ENCODE peak calls at places on chromosomes 13 and 19, in nine cellular contexts. One of them, this sample, is unnamed.

GRCh38 chr13:39554371-39554770 is 48.6 kb downstream of the LHFPL6 start:
- DNase-seq in gastrocnemius medialis: no peak
- DNase-seq in astrocyte of the spinal cord: no peak
- DNase-seq in mucosa of descending colon: no peak
- DNase-seq in mesothelial cell of epicardium: no peak
- DNase-seq in right atrium auricular region: no peak
- DNase-seq in epithelial cell of esophagus: no peak
- DNase-seq in kidney: no peak
- DNase-seq in astrocyte: no peak
- DNase-seq in this sample: no peak

GRCh38 chr19:6211632-6212402 is 68.0 kb downstream of the MLLT1 start:
- DNase-seq in gastrocnemius medialis: no peak
- DNase-seq in astrocyte of the spinal cord: no peak
- DNase-seq in mucosa of descending colon: peak
- DNase-seq in mesothelial cell of epicardium: no peak
- DNase-seq in right atrium auricular region: no peak
- DNase-seq in epithelial cell of esophagus: no peak
- DNase-seq in kidney: peak
- DNase-seq in astrocyte: no peak
- DNase-seq in this sample: no peak

GRCh38 chr13:98761126-98761978 is 8.9 kb upstream of the SLC15A1 start:
- DNase-seq in gastrocnemius medialis: no peak
- DNase-seq in astrocyte of the spinal cord: peak
- DNase-seq in mucosa of descending colon: no peak
- DNase-seq in mesothelial cell of epicardium: no peak
- DNase-seq in right atrium auricular region: no peak
- DNase-seq in epithelial cell of esophagus: peak
- DNase-seq in kidney: no peak
- DNase-seq in astrocyte: peak
- DNase-seq in this sample: no peak

GRCh38 chr19:3804429-3804828 is 18.2 kb upstream of the MATK start:
- DNase-seq in gastrocnemius medialis: no peak
- DNase-seq in astrocyte of the spinal cord: no peak
- DNase-seq in mucosa of descending colon: no peak
- DNase-seq in mesothelial cell of epicardium: no peak
- DNase-seq in right atrium auricular region: no peak
- DNase-seq in epithelial cell of esophagus: no peak
- DNase-seq in kidney: no peak
- DNase-seq in astrocyte: no peak
- DNase-seq in this sample: no peak

GRCh38 chr19:850221-850978 is 1.7 kb upstream of the ELANE start:
- DNase-seq in gastrocnemius medialis: peak
- DNase-seq in astrocyte of the spinal cord: peak
- DNase-seq in mucosa of descending colon: peak
- DNase-seq in mesothelial cell of epicardium: no peak
- DNase-seq in right atrium auricular region: peak
- DNase-seq in epithelial cell of esophagus: peak
- DNase-seq in kidney: peak
- DNase-seq in astrocyte: peak
- DNase-seq in this sample: peak

GRCh38 chr19:989381-990081 is 5.4 kb downstream of the WDR18 start:
- DNase-seq in gastrocnemius medialis: no peak
- DNase-seq in astrocyte of the spinal cord: no peak
- DNase-seq in mucosa of descending colon: no peak
- DNase-seq in mesothelial cell of epicardium: peak
- DNase-seq in right atrium auricular region: no peak
- DNase-seq in epithelial cell of esophagus: no peak
- DNase-seq in kidney: no peak
- DNase-seq in astrocyte: no peak
- DNase-seq in this sample: no peak

GRCh38 chr13:30607908-30608307 is 9.8 kb upstream of the USPL1 start:
- DNase-seq in gastrocnemius medialis: peak
- DNase-seq in astrocyte of the spinal cord: no peak
- DNase-seq in mucosa of descending colon: no peak
- DNase-seq in mesothelial cell of epicardium: no peak
- DNase-seq in right atrium auricular region: no peak
- DNase-seq in epithelial cell of esophagus: peak
- DNase-seq in kidney: no peak
- DNase-seq in astrocyte: no peak
- DNase-seq in this sample: no peak

GRCh38 chr13:81540777-81541176 is 1199.9 kb upstream of the SPRY2 start:
- DNase-seq in gastrocnemius medialis: no peak
- DNase-seq in astrocyte of the spinal cord: peak
- DNase-seq in mucosa of descending colon: no peak
- DNase-seq in mesothelial cell of epicardium: no peak
- DNase-seq in right atrium auricular region: no peak
- DNase-seq in epithelial cell of esophagus: peak
- DNase-seq in kidney: no peak
- DNase-seq in astrocyte: no peak
- DNase-seq in this sample: no peak

GRCh38 chr19:44603201-44603945 is 10.0 kb upstream of the IGSF23 start:
- DNase-seq in gastrocnemius medialis: no peak
- DNase-seq in astrocyte of the spinal cord: peak
- DNase-seq in mucosa of descending colon: no peak
- DNase-seq in mesothelial cell of epicardium: no peak
- DNase-seq in right atrium auricular region: no peak
- DNase-seq in epithelial cell of esophagus: peak
- DNase-seq in kidney: no peak
- DNase-seq in astrocyte: peak
- DNase-seq in this sample: no peak

GRCh38 chr13:97254809-97255208 is 32.7 kb downstream of the MBNL2 start:
- DNase-seq in gastrocnemius medialis: no peak
- DNase-seq in astrocyte of the spinal cord: peak
- DNase-seq in mucosa of descending colon: no peak
- DNase-seq in mesothelial cell of epicardium: no peak
- DNase-seq in right atrium auricular region: no peak
- DNase-seq in epithelial cell of esophagus: peak
- DNase-seq in kidney: no peak
- DNase-seq in astrocyte: peak
- DNase-seq in this sample: no peak

GRCh38 chr19:19379527-19379926 is 25.9 kb upstream of the GATAD2A start:
- DNase-seq in gastrocnemius medialis: no peak
- DNase-seq in astrocyte of the spinal cord: no peak
- DNase-seq in mucosa of descending colon: no peak
- DNase-seq in mesothelial cell of epicardium: no peak
- DNase-seq in right atrium auricular region: no peak
- DNase-seq in epithelial cell of esophagus: no peak
- DNase-seq in kidney: no peak
- DNase-seq in astrocyte: no peak
- DNase-seq in this sample: no peak

GRCh38 chr19:19384486-19384885 is 21.0 kb upstream of the GATAD2A start:
- DNase-seq in gastrocnemius medialis: no peak
- DNase-seq in astrocyte of the spinal cord: no peak
- DNase-seq in mucosa of descending colon: no peak
- DNase-seq in mesothelial cell of epicardium: no peak
- DNase-seq in right atrium auricular region: no peak
- DNase-seq in epithelial cell of esophagus: no peak
- DNase-seq in kidney: peak
- DNase-seq in astrocyte: no peak
- DNase-seq in this sample: no peak

GRCh38 chr19:19381007-19381926 is 24.2 kb upstream of the GATAD2A start:
- DNase-seq in gastrocnemius medialis: no peak
- DNase-seq in astrocyte of the spinal cord: no peak
- DNase-seq in mucosa of descending colon: no peak
- DNase-seq in mesothelial cell of epicardium: no peak
- DNase-seq in right atrium auricular region: no peak
- DNase-seq in epithelial cell of esophagus: no peak
- DNase-seq in kidney: peak
- DNase-seq in astrocyte: no peak
- DNase-seq in this sample: no peak

GRCh38 chr19:19385131-19385899 is 20.2 kb upstream of the GATAD2A start:
- DNase-seq in gastrocnemius medialis: peak
- DNase-seq in astrocyte of the spinal cord: peak
- DNase-seq in mucosa of descending colon: peak
- DNase-seq in mesothelial cell of epicardium: peak
- DNase-seq in right atrium auricular region: peak
- DNase-seq in epithelial cell of esophagus: peak
- DNase-seq in kidney: peak
- DNase-seq in astrocyte: peak
- DNase-seq in this sample: peak

GRCh38 chr19:19382118-19382517 is 23.4 kb upstream of the GATAD2A start:
- DNase-seq in gastrocnemius medialis: no peak
- DNase-seq in astrocyte of the spinal cord: no peak
- DNase-seq in mucosa of descending colon: no peak
- DNase-seq in mesothelial cell of epicardium: no peak
- DNase-seq in right atrium auricular region: no peak
- DNase-seq in epithelial cell of esophagus: no peak
- DNase-seq in kidney: peak
- DNase-seq in astrocyte: no peak
- DNase-seq in this sample: no peak
- TF ChIP-seq CTCF in gastrocnemius medialis: no peak
- TF ChIP-seq CTCF in astrocyte of the spinal cord: no peak
- TF ChIP-seq CTCF in mucosa of descending colon: no peak
- TF ChIP-seq CTCF in mesothelial cell of epicardium: no peak
- TF ChIP-seq CTCF in right atrium auricular region: no peak
- TF ChIP-seq CTCF in epithelial cell of esophagus: no peak
- TF ChIP-seq CTCF in kidney: no peak
- TF ChIP-seq CTCF in astrocyte: no peak
- TF ChIP-seq CTCF in this sample: no peak

GRCh38 chr13:94416454-94417080 is 62.9 kb downstream of the DCT start:
- DNase-seq in gastrocnemius medialis: no peak
- DNase-seq in astrocyte of the spinal cord: no peak
- DNase-seq in mucosa of descending colon: no peak
- DNase-seq in mesothelial cell of epicardium: no peak
- DNase-seq in right atrium auricular region: no peak
- DNase-seq in epithelial cell of esophagus: peak
- DNase-seq in kidney: no peak
- DNase-seq in astrocyte: peak
- DNase-seq in this sample: no peak
- TF ChIP-seq CTCF in gastrocnemius medialis: no peak
- TF ChIP-seq CTCF in astrocyte of the spinal cord: peak
- TF ChIP-seq CTCF in mucosa of descending colon: no peak
- TF ChIP-seq CTCF in mesothelial cell of epicardium: no peak
- TF ChIP-seq CTCF in right atrium auricular region: no peak
- TF ChIP-seq CTCF in epithelial cell of esophagus: peak
- TF ChIP-seq CTCF in kidney: peak
- TF ChIP-seq CTCF in astrocyte: peak
- TF ChIP-seq CTCF in this sample: peak

GRCh38 chr13:76335463-76335862 is 550.7 kb downstream of the KCTD12 start:
- DNase-seq in gastrocnemius medialis: no peak
- DNase-seq in astrocyte of the spinal cord: no peak
- DNase-seq in mucosa of descending colon: no peak
- DNase-seq in mesothelial cell of epicardium: no peak
- DNase-seq in right atrium auricular region: no peak
- DNase-seq in epithelial cell of esophagus: no peak
- DNase-seq in kidney: no peak
- DNase-seq in astrocyte: no peak
- DNase-seq in this sample: no peak
- TF ChIP-seq CTCF in gastrocnemius medialis: no peak
- TF ChIP-seq CTCF in astrocyte of the spinal cord: no peak
- TF ChIP-seq CTCF in mucosa of descending colon: no peak
- TF ChIP-seq CTCF in mesothelial cell of epicardium: no peak
- TF ChIP-seq CTCF in right atrium auricular region: no peak
- TF ChIP-seq CTCF in epithelial cell of esophagus: no peak
- TF ChIP-seq CTCF in kidney: no peak
- TF ChIP-seq CTCF in astrocyte: no peak
- TF ChIP-seq CTCF in this sample: no peak

GRCh38 chr13:23898101-23898500 is 799 bp upstream of the C1QTNF9B start:
- DNase-seq in gastrocnemius medialis: no peak
- DNase-seq in astrocyte of the spinal cord: no peak
- DNase-seq in mucosa of descending colon: no peak
- DNase-seq in mesothelial cell of epicardium: no peak
- DNase-seq in right atrium auricular region: no peak
- DNase-seq in epithelial cell of esophagus: no peak
- DNase-seq in kidney: no peak
- DNase-seq in astrocyte: peak
- DNase-seq in this sample: no peak

GRCh38 chr13:23901365-23901764 is 4.1 kb upstream of the C1QTNF9B start:
- DNase-seq in gastrocnemius medialis: no peak
- DNase-seq in astrocyte of the spinal cord: peak
- DNase-seq in mucosa of descending colon: no peak
- DNase-seq in mesothelial cell of epicardium: no peak
- DNase-seq in right atrium auricular region: no peak
- DNase-seq in epithelial cell of esophagus: peak
- DNase-seq in kidney: no peak
- DNase-seq in astrocyte: peak
- DNase-seq in this sample: no peak

GRCh38 chr13:23903906-23904280 is 6.6 kb upstream of the C1QTNF9B start:
- DNase-seq in gastrocnemius medialis: no peak
- DNase-seq in astrocyte of the spinal cord: no peak
- DNase-seq in mucosa of descending colon: no peak
- DNase-seq in mesothelial cell of epicardium: no peak
- DNase-seq in right atrium auricular region: no peak
- DNase-seq in epithelial cell of esophagus: no peak
- DNase-seq in kidney: no peak
- DNase-seq in astrocyte: no peak
- DNase-seq in this sample: no peak

GRCh38 chr13:23902975-23903905 is 5.9 kb upstream of the C1QTNF9B start:
- DNase-seq in gastrocnemius medialis: no peak
- DNase-seq in astrocyte of the spinal cord: no peak
- DNase-seq in mucosa of descending colon: no peak
- DNase-seq in mesothelial cell of epicardium: no peak
- DNase-seq in right atrium auricular region: no peak
- DNase-seq in epithelial cell of esophagus: no peak
- DNase-seq in kidney: peak
- DNase-seq in astrocyte: no peak
- DNase-seq in this sample: no peak

DNA sequence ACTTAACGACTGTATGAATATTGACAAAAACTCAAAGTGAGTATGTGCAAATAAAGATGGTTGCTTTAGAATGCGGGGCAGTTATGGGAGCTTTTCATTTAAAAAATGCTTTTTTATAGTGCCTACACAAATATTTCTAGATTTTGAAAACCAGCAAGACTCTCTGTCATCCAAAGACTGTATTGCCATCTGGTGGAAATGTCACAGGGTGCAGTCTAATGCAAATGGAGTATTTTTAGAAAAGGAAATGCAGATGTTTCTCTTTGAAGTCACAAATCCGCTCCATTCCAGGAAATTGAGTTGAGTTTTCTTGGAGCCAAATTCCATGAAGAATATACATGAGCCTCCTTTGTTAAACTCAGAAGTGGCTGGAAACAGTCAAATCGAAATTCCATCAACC is 2.3 kb upstream of the C1QTNF9B start:
- DNase-seq in gastrocnemius medialis: no peak
- DNase-seq in astrocyte of the spinal cord: peak
- DNase-seq in mucosa of descending colon: no peak
- DNase-seq in mesothelial cell of epicardium: no peak
- DNase-seq in right atrium auricular region: no peak
- DNase-seq in epithelial cell of esophagus: peak
- DNase-seq in kidney: no peak
- DNase-seq in astrocyte: peak
- DNase-seq in this sample: no peak
- TF ChIP-seq CTCF in gastrocnemius medialis: no peak
- TF ChIP-seq CTCF in astrocyte of the spinal cord: peak
- TF ChIP-seq CTCF in mucosa of descending colon: no peak
- TF ChIP-seq CTCF in mesothelial cell of epicardium: peak
- TF ChIP-seq CTCF in right atrium auricular region: peak
- TF ChIP-seq CTCF in epithelial cell of esophagus: peak
- TF ChIP-seq CTCF in kidney: peak
- TF ChIP-seq CTCF in astrocyte: peak
- TF ChIP-seq CTCF in this sample: peak

GRCh38 chr19:15379083-15379995 is at the start of gene AKAP8:
- DNase-seq in gastrocnemius medialis: peak
- DNase-seq in astrocyte of the spinal cord: peak
- DNase-seq in mucosa of descending colon: peak
- DNase-seq in mesothelial cell of epicardium: peak
- DNase-seq in right atrium auricular region: peak
- DNase-seq in epithelial cell of esophagus: peak
- DNase-seq in kidney: peak
- DNase-seq in astrocyte: peak
- DNase-seq in this sample: peak
- TF ChIP-seq CTCF in gastrocnemius medialis: no peak
- TF ChIP-seq CTCF in astrocyte of the spinal cord: no peak
- TF ChIP-seq CTCF in mucosa of descending colon: no peak
- TF ChIP-seq CTCF in mesothelial cell of epicardium: no peak
- TF ChIP-seq CTCF in right atrium auricular region: no peak
- TF ChIP-seq CTCF in epithelial cell of esophagus: no peak
- TF ChIP-seq CTCF in kidney: no peak
- TF ChIP-seq CTCF in astrocyte: no peak
- TF ChIP-seq CTCF in this sample: no peak

This sample was measured in type B pancreatic cell.